ENCODE peak calls at places on chromosomes 3 and 15, in eight cellular contexts. Z, R, P, N, B, L, C and A are unnamed samples.

GRCh38 chr15:101648356-101648755 is 3.8 kb downstream of the TM2D3 start:
- DNase-seq in Z (no peak), R (no peak), P (no peak), N (no peak), B (no peak), L (no peak), C (no peak), A (no peak)

GRCh38 chr3:13509066-13509815 is 29.1 kb downstream of the HDAC11 start:
- DNase-seq in Z (no peak), R (no peak), P (no peak), N (peak), B (no peak), L (no peak), C (peak), A (no peak)

GRCh38 chr3:51940648-51941421 is 869 bp downstream of the RRP9 start:
- DNase-seq in Z (no peak), R (peak), P (no peak), N (no peak), B (no peak), L (peak), C (no peak), A (no peak)

GRCh38 chr3:89560546-89560945 is 453.1 kb downstream of the EPHA3 start:
- DNase-seq in Z (no peak), R (peak), P (no peak), N (no peak), B (peak), L (no peak), C (no peak), A (no peak)

GRCh38 chr3:29789686-29790085 is 508.8 kb downstream of the RBMS3 start:
- DNase-seq in Z (no peak), R (no peak), P (no peak), N (no peak), B (no peak), L (no peak), C (no peak), A (peak)

GRCh38 chr15:75231836-75232235 is 26.3 kb upstream of the GOLGA6C start:
- DNase-seq in Z (no peak), R (no peak), P (no peak), N (no peak), B (no peak), L (no peak), C (peak), A (no peak)

GRCh38 chr3:29291262-29291981 is 10.6 kb downstream of the RBMS3 start:
- DNase-seq in Z (no peak), R (no peak), P (no peak), N (no peak), B (no peak), L (no peak), C (no peak), A (no peak)

GRCh38 chr15:41607033-41607432 is 48.0 kb downstream of the TYRO3 start:
- DNase-seq in Z (no peak), R (peak), P (peak), N (no peak), B (peak), L (no peak), C (no peak), A (peak)

GRCh38 chr15:98083203-98083910 is 122.9 kb downstream of the ARRDC4 start:
- DNase-seq in Z (no peak), R (no peak), P (no peak), N (no peak), B (no peak), L (no peak), C (no peak), A (no peak)

GRCh38 chr3:49333091-49333490 is 6.8 kb downstream of the USP4 start:
- DNase-seq in Z (no peak), R (peak), P (no peak), N (peak), B (no peak), L (no peak), C (peak), A (no peak)

GRCh38 chr3:125644036-125645025 is 49.0 kb upstream of the OSBPL11 start:
- DNase-seq in Z (no peak), R (peak), P (no peak), N (peak), B (peak), L (no peak), C (peak), A (peak)

GRCh38 chr3:64896173-64896925 is 208.5 kb upstream of the ADAMTS9 start:
- DNase-seq in Z (no peak), R (no peak), P (no peak), N (no peak), B (no peak), L (no peak), C (no peak), A (no peak)

GRCh38 chr15:77096541-77096940 is 25.6 kb upstream of the TSPAN3 start:
- DNase-seq in Z (no peak), R (no peak), P (no peak), N (no peak), B (no peak), L (peak), C (no peak), A (no peak)

GRCh38 chr15:77096131-77096530 is 25.2 kb upstream of the TSPAN3 start:
- DNase-seq in Z (no peak), R (no peak), P (no peak), N (no peak), B (no peak), L (peak), C (no peak), A (no peak)

GRCh38 chr15:77097317-77097721 is 26.4 kb upstream of the TSPAN3 start:
- DNase-seq in Z (no peak), R (no peak), P (no peak), N (no peak), B (no peak), L (peak), C (no peak), A (no peak)

GRCh38 chr15:77097921-77098320 is 27.0 kb upstream of the TSPAN3 start:
- DNase-seq in Z (no peak), R (no peak), P (no peak), N (no peak), B (no peak), L (peak), C (no peak), A (no peak)

GRCh38 chr15:77094397-77095030 is 23.6 kb upstream of the TSPAN3 start:
- DNase-seq in Z (no peak), R (no peak), P (no peak), N (no peak), B (no peak), L (peak), C (no peak), A (no peak)
- TF ChIP-seq CTCF in Z (no peak), R (peak), P (peak), N (no peak), B (peak), L (no peak), C (no peak), A (peak)

GRCh38 chr3:112116777-112117186 is 16.3 kb downstream of the GCSAM start:
- DNase-seq in Z (no peak), R (no peak), P (no peak), N (no peak), B (no peak), L (no peak), C (no peak), A (no peak)

GRCh38 chr3:112115806-112116383 is 17.2 kb downstream of the GCSAM start:
- DNase-seq in Z (no peak), R (no peak), P (no peak), N (no peak), B (no peak), L (no peak), C (no peak), A (no peak)

GRCh38 chr3:112117415-112117814 is 15.6 kb downstream of the GCSAM start:
- DNase-seq in Z (no peak), R (no peak), P (no peak), N (no peak), B (no peak), L (no peak), C (no peak), A (no peak)

GRCh38 chr3:112115161-112115739 is 17.8 kb downstream of the GCSAM start:
- DNase-seq in Z (no peak), R (no peak), P (no peak), N (no peak), B (no peak), L (no peak), C (no peak), A (no peak)

DNA sequence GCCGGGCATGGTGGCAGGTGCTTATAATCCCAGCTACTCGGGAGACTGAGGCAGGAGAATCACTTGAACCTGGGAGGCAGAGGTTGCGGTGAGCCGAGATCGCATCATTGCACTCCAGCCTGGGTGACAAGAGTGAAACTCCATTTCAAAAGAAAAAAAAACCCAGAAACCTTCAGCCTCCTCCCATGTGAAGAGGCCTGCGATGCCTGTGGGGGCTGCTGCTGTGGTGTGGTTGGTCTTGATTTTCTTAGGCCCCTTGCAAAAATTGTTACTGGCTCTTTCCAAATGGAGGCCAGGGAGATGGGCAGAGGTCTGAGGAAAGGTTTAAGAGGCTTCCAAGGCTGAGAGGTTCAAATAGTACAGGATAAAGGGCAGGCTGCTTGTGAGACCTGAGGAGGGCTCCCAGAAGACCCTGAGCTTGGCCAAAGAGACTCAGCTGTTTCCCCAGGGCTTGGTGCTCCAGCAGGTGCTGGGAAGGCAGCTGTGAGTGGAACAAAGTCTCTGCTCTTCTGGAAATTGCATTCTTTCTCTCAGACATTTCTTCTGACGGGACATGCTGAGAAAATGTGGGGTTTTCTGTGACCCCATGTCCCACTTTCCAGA is 18.4 kb downstream of the GCSAM start:
- DNase-seq in Z (no peak), R (no peak), P (no peak), N (no peak), B (no peak), L (no peak), C (no peak), A (no peak)
- H3K4me3 ChIP-seq in Z (no peak), R (no peak), P (no peak), N (no peak), B (no peak), L (no peak), C (no peak), A (no peak)

DNA sequence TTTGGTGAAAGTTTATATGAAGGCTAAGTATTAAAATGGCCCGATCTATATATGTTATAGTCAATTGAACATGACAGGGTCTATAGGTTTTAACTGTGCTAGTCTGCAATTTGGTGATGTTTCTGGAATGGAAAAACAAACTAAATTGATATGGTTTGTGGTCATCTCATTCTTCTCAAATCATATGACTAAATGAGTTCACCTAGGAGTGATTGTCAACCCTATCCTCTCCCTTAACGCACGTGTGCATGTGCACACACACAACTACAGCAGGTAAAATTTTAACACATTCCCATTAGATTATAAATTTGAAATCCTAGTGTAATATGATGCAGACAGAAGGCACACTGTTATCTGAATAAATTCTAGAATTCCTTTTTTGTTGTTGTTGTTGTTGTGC is 9.0 kb downstream of the CLDND1 start:
- DNase-seq in Z (no peak), R (no peak), P (no peak), N (no peak), B (no peak), L (no peak), C (no peak), A (no peak)
- TF ChIP-seq CTCF in Z (no peak), R (no peak), P (no peak), N (no peak), B (no peak), L (no peak), C (no peak), A (no peak)

GRCh38 chr15:95325763-95326688 is 1004.5 kb upstream of the NR2F2 start:
- DNase-seq in Z (no peak), R (peak), P (no peak), N (no peak), B (peak), L (no peak), C (no peak), A (no peak)

GRCh38 chr15:95328559-95328958 is 1001.9 kb upstream of the NR2F2 start:
- DNase-seq in Z (no peak), R (no peak), P (no peak), N (no peak), B (no peak), L (no peak), C (no peak), A (no peak)

GRCh38 chr15:95326689-95327525 is 1003.6 kb upstream of the NR2F2 start:
- DNase-seq in Z (no peak), R (peak), P (no peak), N (no peak), B (no peak), L (no peak), C (peak), A (no peak)

GRCh38 chr15:95329362-95329761 is 1001.1 kb upstream of the NR2F2 start:
- DNase-seq in Z (no peak), R (no peak), P (no peak), N (no peak), B (no peak), L (no peak), C (no peak), A (no peak)

GRCh38 chr15:95327661-95328060 is 1002.8 kb upstream of the NR2F2 start:
- DNase-seq in Z (no peak), R (no peak), P (no peak), N (no peak), B (no peak), L (no peak), C (no peak), A (no peak)
- H3K4me3 ChIP-seq in Z (no peak), R (no peak), P (no peak), N (no peak), B (no peak), L (peak), C (peak), A (no peak)

GRCh38 chr3:120417272-120417911 is 33.4 kb downstream of the FSTL1 start:
- DNase-seq in Z (peak), R (peak), P (peak), N (peak), B (peak), L (peak), C (peak), A (peak)
- TF ChIP-seq CTCF in Z (peak), R (peak), P (peak), N (peak), B (peak), L (peak), C (peak), A (peak)